ENCODE peak calls at places on chromosome X, in six cellular contexts. N is heart right ventricle; M is AG09319; S is iris pigment epithelial cell; Y is stimulated activated CD4-positive, alpha-beta T cell treated with anti-CD3 and anti-CD28 coated beads, Interleukin-4, amount 100 ng/mL, for 48 hours; F is GM13977. W is an unnamed sample.

GRCh38 chrX:151801980-151802379 is 67.4 kb downstream of the CNGA2 start:
- DNase-seq in F (no peak), M (no peak), S (no peak), N (no peak), Y (no peak), W (no peak)

GRCh38 chrX:13387656-13388421 is 68.0 kb upstream of the ATXN3L start:
- DNase-seq in M (no peak), S (peak), F (no peak), N (no peak), Y (no peak), W (no peak)

GRCh38 chrX:134484039-134484438 is 24.1 kb downstream of the HPRT1 start:
- DNase-seq in M (no peak), N (no peak), F (no peak), Y (no peak), S (peak), W (peak)

GRCh38 chrX:1421433-1422134 is 29.7 kb upstream of the SLC25A6 start:
- DNase-seq in S (no peak), F (no peak), N (no peak), Y (no peak), M (no peak), W (no peak)

GRCh38 chrX:32139463-32139862 is 1067.6 kb upstream of the FTHL17 start:
- DNase-seq in S (no peak), M (no peak), N (no peak), Y (no peak), F (no peak), W (no peak)

GRCh38 chrX:22395372-22395771 is 122.7 kb downstream of the CBLL2 start:
- DNase-seq in Y (no peak), F (no peak), N (no peak), M (no peak), S (peak), W (no peak)

GRCh38 chrX:11890843-11891514 is 132.9 kb downstream of the MSL3 start:
- DNase-seq in S (no peak), N (peak), F (no peak), M (no peak), Y (no peak), W (no peak)

GRCh38 chrX:8848921-8849320 is 47.7 kb upstream of the FAM9A start:
- DNase-seq in N (no peak), S (no peak), F (no peak), Y (no peak), M (no peak), W (no peak)

GRCh38 chrX:151973851-151974335 is 583 bp downstream of the GABRE start:
- DNase-seq in N (peak), S (no peak), F (peak), Y (no peak), M (no peak), W (no peak)

W was measured in MM.1S.